ENCODE peak calls at places on chromosomes 5 and 9, in nine cellular contexts. H is CD4-positive, alpha-beta T cell; I is AML-193; B is endothelial cell of umbilical vein; G is GM12865; V is progenitor cell of endocrine pancreas; T is aorta; Y is activated CD8-positive, alpha-beta T cell treated with anti-CD3 and anti-CD28 coated beads for 36 hours; M is SHP77. F is an unnamed sample.

GRCh38 chr5:122683631-122684030 is 91.2 kb upstream of the SNX2 start:
- DNase-seq in M (no peak), T (no peak), I (no peak), B (no peak), H (no peak), V (no peak), G (no peak), Y (no peak), F (no peak)

GRCh38 chr5:69276422-69277174 is 41.9 kb downstream of the CDK7 start:
- DNase-seq in T (no peak), G (no peak), V (no peak), I (no peak), Y (no peak), H (no peak), B (no peak), M (no peak), F (no peak)

GRCh38 chr5:171092194-171092593 is 216.9 kb upstream of the TLX3 start:
- DNase-seq in V (no peak), B (peak), H (no peak), T (no peak), I (no peak), Y (no peak), G (no peak), M (no peak), F (no peak)

GRCh38 chr5:112125910-112126309 is 293.2 kb downstream of the EPB41L4A start:
- DNase-seq in I (no peak), T (no peak), G (no peak), H (no peak), V (no peak), Y (no peak), M (no peak), B (no peak), F (no peak)

GRCh38 chr5:171842006-171842776 is 56.6 kb downstream of the SMIM23 start:
- DNase-seq in M (no peak), T (no peak), G (no peak), H (no peak), B (peak), Y (no peak), V (no peak), I (no peak), F (no peak)

GRCh38 chr9:99259231-99259918 is 37.3 kb downstream of the SEC61B start:
- DNase-seq in G (no peak), I (no peak), T (peak), V (no peak), H (peak), B (peak), M (peak), Y (peak), F (peak)

GRCh38 chr9:22170990-22171663 is 162.0 kb upstream of the CDKN2B start:
- DNase-seq in I (no peak), G (peak), M (no peak), T (no peak), V (no peak), B (no peak), H (no peak), Y (no peak), F (no peak)

GRCh38 chr9:121321039-121321503 is 49.0 kb downstream of the STOM start:
- DNase-seq in H (no peak), I (peak), Y (peak), M (no peak), T (no peak), B (no peak), V (no peak), G (no peak), F (no peak)

F was measured in glutamatergic neuron.